ENCODE peak calls at places on chromosomes 6 and 20, in five cellular contexts. A, X, F, L and I are unnamed samples.

GRCh38 chr20:4957939-4958362 is 43.4 kb downstream of the SLC23A2 start:
- DNase-seq in X (no peak), A (no peak), L (peak), F (no peak), I (no peak)

GRCh38 chr20:39358052-39358451 is 395.9 kb downstream of the DHX35 start:
- DNase-seq in F (no peak), X (no peak), L (no peak), A (no peak), I (no peak)

GRCh38 chr6:280775-281468 is 11.4 kb upstream of the DUSP22 start:
- DNase-seq in L (no peak), F (no peak), A (no peak), X (no peak), I (no peak)

GRCh38 chr6:25519856-25520255 is 132.2 kb upstream of the SCGN start:
- DNase-seq in F (no peak), X (peak), L (no peak), A (no peak), I (no peak)

GRCh38 chr6:44169154-44169553 is 10.5 kb downstream of the CAPN11 start:
- DNase-seq in A (no peak), X (no peak), F (no peak), L (no peak), I (no peak)

GRCh38 chr20:58112017-58112781 is 116.3 kb downstream of the ANKRD60 start:
- DNase-seq in L (peak), F (no peak), X (peak), A (no peak), I (no peak)

GRCh38 chr20:54212226-54212625 is 4.3 kb downstream of the PFDN4 start:
- DNase-seq in F (no peak), A (no peak), X (peak), L (peak), I (no peak)

GRCh38 chr6:137866200-137866913 is 702 bp upstream of the TNFAIP3 start:
- DNase-seq in X (no peak), F (no peak), L (no peak), A (no peak), I (no peak)

GRCh38 chr20:6053776-6054688 is at the start of gene LRRN4:
- DNase-seq in A (no peak), X (peak), L (peak), F (no peak), I (no peak)

GRCh38 chr6:1820165-1820564 is 210.4 kb downstream of the FOXC1 start:
- DNase-seq in A (no peak), L (peak), X (peak), F (no peak), I (no peak)

GRCh38 chr6:114277220-114277619 is 65.6 kb downstream of the HS3ST5 start:
- DNase-seq in X (no peak), A (no peak), F (no peak), L (no peak), I (no peak)

GRCh38 chr6:117396228-117396627 is 29.5 kb downstream of the ROS1 start:
- DNase-seq in F (no peak), A (no peak), X (no peak), L (peak), I (no peak)

GRCh38 chr6:150549007-150549406 is 50.7 kb upstream of the PLEKHG1 start:
- DNase-seq in X (no peak), L (no peak), F (no peak), A (no peak), I (no peak)

GRCh38 chr20:41476013-41476441 is 109.4 kb upstream of the EMILIN3 start:
- DNase-seq in A (no peak), L (peak), X (peak), F (no peak), I (no peak)

GRCh38 chr20:11920083-11920482 is 2.4 kb downstream of the BTBD3 start:
- DNase-seq in F (no peak), X (no peak), A (no peak), L (no peak), I (no peak)